ENCODE peak calls at places on chromosomes 2 and 18, in ten cellular contexts. P is prostate gland, W is IMR-90, Z is HCT116, A is uterus, L is HepG2, F is adrenal gland, K is lower leg skin, Y is GM12878, H is thyroid gland. O is an unnamed sample.

GRCh38 chr2:110114801-110115200 is 821 bp downstream of the MALL start:
- DNase-seq in P (no peak), F (no peak), K (no peak), Z (no peak), L (no peak), H (peak), Y (no peak), W (no peak), A (no peak), O (no peak)

GRCh38 chr2:55232863-55233657 is 572 bp downstream of the RPS27A start:
- DNase-seq in L (no peak), W (peak), K (no peak), H (peak), F (peak), P (no peak), Y (no peak), Z (no peak), A (peak), O (no peak)

GRCh38 chr2:214853906-214854305 is 44.4 kb upstream of the BARD1 start:
- DNase-seq in A (no peak), W (no peak), L (peak), H (no peak), Z (no peak), P (no peak), Y (no peak), F (no peak), K (no peak), O (no peak)

GRCh38 chr2:1593371-1594205 is 150.7 kb downstream of the PXDN start:
- DNase-seq in L (no peak), H (no peak), P (no peak), A (no peak), Y (no peak), Z (peak), W (peak), K (peak), F (no peak), O (peak)

GRCh38 chr2:85110991-85111560 is 22.1 kb upstream of the TCF7L1 start:
- DNase-seq in P (no peak), H (no peak), Y (no peak), F (no peak), L (no peak), K (no peak), A (no peak), W (peak), Z (no peak), O (no peak)

GRCh38 chr2:8437949-8438400 is 243.9 kb upstream of the ID2 start:
- DNase-seq in Z (no peak), W (no peak), H (no peak), F (no peak), L (no peak), K (peak), P (no peak), Y (no peak), A (no peak), O (no peak)

GRCh38 chr2:101420623-101421022 is 33.3 kb upstream of the CREG2 start:
- DNase-seq in A (no peak), Y (no peak), K (no peak), P (no peak), F (no peak), W (no peak), H (no peak), L (no peak), Z (no peak), O (no peak)

GRCh38 chr2:64792995-64793639 is 139.4 kb upstream of the SERTAD2 start:
- DNase-seq in K (no peak), F (no peak), W (peak), Y (no peak), Z (no peak), H (no peak), P (no peak), L (no peak), A (no peak), O (no peak)

GRCh38 chr2:27149575-27150405 is 986 bp downstream of the TCF23 start:
- DNase-seq in H (no peak), Y (no peak), F (no peak), W (no peak), Z (no peak), L (no peak), P (no peak), A (no peak), K (peak), O (no peak)

GRCh38 chr2:32427672-32428622 is 71.1 kb downstream of the BIRC6 start:
- DNase-seq in H (no peak), L (no peak), Z (no peak), W (no peak), Y (no peak), P (no peak), A (no peak), F (no peak), K (no peak), O (no peak)

GRCh38 chr2:204293884-204294535 is 251.3 kb upstream of the PARD3B start:
- DNase-seq in F (no peak), P (no peak), Z (no peak), Y (no peak), L (no peak), K (no peak), A (no peak), H (no peak), W (no peak), O (no peak)

GRCh38 chr2:173741715-173742114 is 223.5 kb downstream of the SP3 start:
- DNase-seq in A (no peak), P (no peak), H (peak), L (no peak), K (no peak), Y (no peak), F (no peak), W (no peak), Z (peak), O (no peak)

GRCh38 chr18:70036771-70037452 is 89.2 kb upstream of the CD226 start:
- DNase-seq in P (no peak), A (no peak), F (no peak), H (peak), K (no peak), W (no peak), Z (no peak), Y (peak), L (no peak), O (no peak)

GRCh38 chr18:11937874-11938478 is 29.9 kb upstream of the MPPE1 start:
- DNase-seq in H (peak), L (peak), W (peak), F (peak), P (peak), A (peak), K (peak), Y (peak), Z (peak), O (peak)

GRCh38 chr2:84197901-84198300 is 261.2 kb downstream of the SUCLG1 start:
- DNase-seq in F (no peak), H (no peak), P (no peak), K (no peak), Y (no peak), A (no peak), Z (no peak), W (no peak), L (no peak), O (no peak)

GRCh38 chr2:176479961-176480360 is 210.7 kb downstream of the MTX2 start:
- DNase-seq in K (no peak), L (no peak), P (no peak), F (no peak), W (no peak), A (no peak), Z (no peak), Y (no peak), H (no peak), O (no peak)

GRCh38 chr18:55280515-55280914 is 307.5 kb downstream of the TCF4 start:
- DNase-seq in K (no peak), Y (no peak), Z (no peak), F (no peak), H (no peak), W (peak), P (no peak), A (no peak), L (no peak), O (no peak)

GRCh38 chr2:12824771-12825363 is 108.1 kb downstream of the TRIB2 start:
- DNase-seq in P (no peak), W (no peak), Y (no peak), Z (no peak), K (peak), A (peak), L (no peak), F (peak), H (peak), O (no peak)

GRCh38 chr2:201786471-201786870 is 5.7 kb upstream of the ALS2 start:
- DNase-seq in W (peak), P (no peak), H (no peak), Y (no peak), F (no peak), Z (no peak), A (no peak), K (no peak), L (no peak), O (no peak)

GRCh38 chr2:32166115-32166549 is 468 bp downstream of the SLC30A6 start:
- DNase-seq in Z (no peak), P (no peak), F (no peak), W (no peak), K (no peak), L (no peak), Y (no peak), A (no peak), H (no peak), O (no peak)

GRCh38 chr2:38116762-38117161 is 40.8 kb upstream of the CYP1B1 start:
- DNase-seq in F (no peak), K (no peak), A (no peak), W (peak), Y (no peak), Z (no peak), L (no peak), H (no peak), P (no peak), O (peak)

GRCh38 chr2:25743132-25743830 is 69.9 kb upstream of the DTNB start:
- DNase-seq in P (no peak), W (no peak), H (no peak), F (no peak), A (no peak), Z (no peak), K (no peak), Y (peak), L (no peak), O (no peak)

GRCh38 chr2:222548997-222549396 is 106.9 kb downstream of the FARSB start:
- DNase-seq in L (no peak), Z (no peak), H (peak), Y (no peak), A (no peak), K (no peak), W (no peak), F (no peak), P (no peak), O (no peak)

GRCh38 chr2:10810175-10811161 is 2.1 kb downstream of the PDIA6 start:
- DNase-seq in P (no peak), L (no peak), Z (no peak), Y (peak), H (no peak), A (no peak), K (no peak), W (peak), F (no peak), O (no peak)

GRCh38 chr18:70640336-70640887 is 351.6 kb downstream of the SOCS6 start:
- DNase-seq in P (no peak), F (no peak), L (no peak), W (no peak), Z (no peak), Y (no peak), H (no peak), K (no peak), A (no peak), O (no peak)

GRCh38 chr2:222052934-222053367 is 245.8 kb downstream of the PAX3 start:
- DNase-seq in Z (peak), A (no peak), W (no peak), F (no peak), K (no peak), H (peak), Y (no peak), L (no peak), P (no peak), O (no peak)

GRCh38 chr2:218577482-218578220 is 9.0 kb downstream of the CNOT9 start:
- DNase-seq in L (no peak), A (no peak), H (no peak), Y (no peak), W (no peak), K (no peak), F (no peak), P (no peak), Z (no peak), O (no peak)

GRCh38 chr2:231780123-231780908 is 766 bp downstream of the PDE6D start:
- DNase-seq in P (no peak), K (peak), Y (no peak), W (peak), L (peak), H (no peak), A (peak), F (peak), Z (no peak), O (no peak)

GRCh38 chr2:152499921-152500320 is 164.9 kb downstream of the FMNL2 start:
- DNase-seq in K (no peak), Z (no peak), L (no peak), H (no peak), Y (no peak), W (peak), P (no peak), F (peak), A (no peak), O (no peak)

GRCh38 chr2:177689623-177690022 is 297.1 kb downstream of the AGPS start:
- DNase-seq in L (no peak), H (no peak), K (no peak), P (no peak), W (no peak), A (no peak), F (no peak), Y (no peak), Z (no peak), O (no peak)

GRCh38 chr2:63571291-63571690 is 17.0 kb downstream of the WDPCP start:
- DNase-seq in L (no peak), Y (no peak), Z (no peak), F (no peak), P (no peak), A (no peak), W (no peak), H (no peak), K (no peak), O (no peak)

GRCh38 chr18:48922801-48923730 is 27.7 kb downstream of the SMAD7 start:
- DNase-seq in F (peak), P (peak), L (no peak), H (no peak), Y (no peak), K (peak), Z (no peak), W (peak), A (peak), O (peak)

GRCh38 chr2:219079417-219079816 is 18.7 kb upstream of the IHH start:
- DNase-seq in L (no peak), K (no peak), Z (no peak), W (peak), H (peak), P (no peak), A (no peak), F (no peak), Y (no peak), O (no peak)

GRCh38 chr2:26847663-26848335 is at the start of gene DPYSL5:
- DNase-seq in L (no peak), Y (no peak), Z (peak), F (no peak), K (no peak), A (no peak), W (no peak), P (no peak), H (no peak), O (no peak)

GRCh38 chr2:224925822-224926124 is 116.5 kb downstream of the DOCK10 start:
- DNase-seq in F (no peak), W (peak), Z (no peak), P (no peak), Y (no peak), L (no peak), K (no peak), A (no peak), H (no peak), O (no peak)

DNA sequence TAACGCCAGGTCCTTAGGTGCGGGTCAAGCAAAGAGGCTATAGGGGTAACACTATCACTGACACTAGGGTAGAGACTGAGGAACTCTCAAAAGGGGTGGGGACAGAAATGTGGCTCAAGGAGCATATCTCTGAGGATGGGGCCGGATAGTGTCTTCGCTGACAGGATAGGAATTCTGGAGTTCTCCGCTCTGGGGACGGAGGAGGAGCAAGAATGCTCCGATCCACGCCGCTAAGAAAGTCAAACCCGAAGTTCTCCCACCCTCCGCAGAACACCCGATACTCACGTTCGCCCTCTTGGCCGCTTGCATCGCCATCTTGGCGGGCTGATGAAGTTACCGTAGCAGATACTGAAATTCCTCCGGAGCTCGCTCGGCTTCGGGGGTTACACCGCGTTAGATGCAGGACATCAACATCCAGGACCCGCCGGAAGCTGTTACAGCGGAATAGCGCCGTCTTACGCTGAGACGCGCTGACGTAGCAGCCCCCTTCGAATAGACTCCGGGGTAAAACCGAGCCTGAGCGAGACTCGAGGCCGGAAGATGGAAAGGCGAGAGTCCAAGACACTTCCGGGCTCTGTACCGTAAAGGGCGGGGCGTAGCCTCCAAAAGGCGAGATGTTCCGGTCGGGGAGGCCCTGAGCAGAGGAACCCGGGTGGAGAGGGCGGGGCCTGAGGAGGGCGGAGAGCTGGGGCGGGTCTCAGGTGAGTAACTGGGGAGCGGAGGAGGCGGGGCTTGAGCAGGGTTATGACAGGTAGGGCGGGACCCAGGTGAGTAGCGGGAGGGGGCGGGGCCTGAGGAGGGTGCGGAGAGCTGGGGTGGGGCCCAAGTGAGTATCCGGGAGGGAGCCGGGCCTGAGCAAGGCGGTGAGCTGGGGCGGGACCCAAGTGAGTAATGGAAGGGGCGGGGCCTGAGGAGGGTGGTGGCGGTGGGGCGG is at the start of gene SF3B6:
- DNase-seq in K (peak), P (peak), L (peak), H (peak), W (peak), F (peak), Z (peak), A (peak), Y (peak), O (peak)
- TF ChIP-seq POLR2A in K (peak), P (peak), L (peak), H (no peak), W (peak), F (peak), Z (peak), A (peak), Y (peak), O (peak)

GRCh38 chr18:26791676-26792075 is 73.8 kb downstream of the AQP4 start:
- DNase-seq in F (no peak), L (no peak), P (no peak), W (no peak), A (no peak), H (no peak), Y (no peak), K (no peak), Z (no peak), O (no peak)

GRCh38 chr18:26794210-26795101 is 71.1 kb downstream of the AQP4 start:
- DNase-seq in F (no peak), W (no peak), A (no peak), L (no peak), K (no peak), H (no peak), Y (no peak), Z (no peak), P (no peak), O (no peak)

DNA sequence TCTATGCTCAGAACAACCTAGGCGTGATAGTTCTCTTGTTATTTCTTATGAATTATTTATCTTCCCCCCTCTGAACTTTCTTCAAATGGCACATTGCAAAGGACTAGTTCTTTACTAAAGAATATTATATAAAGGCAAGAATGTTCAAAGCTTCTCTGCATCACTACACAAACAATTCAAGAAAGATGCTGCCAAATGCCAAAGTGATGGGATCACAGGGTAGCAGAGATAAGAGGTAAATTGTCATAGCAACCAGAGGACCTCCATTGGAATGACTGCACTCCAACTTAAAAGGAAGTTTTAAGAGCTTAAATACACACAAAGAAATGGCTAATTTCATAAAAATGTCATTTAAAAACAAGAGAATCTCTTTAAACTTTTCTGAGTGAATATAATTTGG is 72.8 kb downstream of the AQP4 start:
- DNase-seq in F (no peak), P (no peak), Y (no peak), W (peak), H (no peak), L (peak), A (no peak), K (no peak), Z (no peak), O (no peak)
- TF ChIP-seq POLR2A in F (no peak), P (no peak), Y (no peak), W (no peak), H (no peak), L (no peak), A (no peak), K (no peak), Z (no peak), O (no peak)

DNA sequence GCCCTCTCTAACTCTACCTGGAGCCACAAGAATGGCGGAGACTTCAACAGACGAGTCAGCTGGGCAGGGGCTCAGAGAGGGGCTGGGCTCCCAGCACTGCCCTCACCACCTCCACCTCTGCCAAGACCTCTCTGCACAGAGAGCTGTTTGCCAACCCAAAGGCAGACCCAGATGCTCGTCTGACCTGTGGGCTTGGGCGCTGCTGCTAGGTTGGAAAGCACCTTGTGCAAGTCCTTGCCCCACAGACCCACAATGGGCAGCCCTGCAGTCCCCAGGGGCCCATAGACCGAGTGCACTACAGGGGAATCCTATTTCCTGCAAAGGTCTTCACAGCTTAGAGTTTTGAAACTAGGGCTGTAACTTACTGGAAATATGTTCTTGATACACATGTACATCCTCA is 13.3 kb downstream of the ACKR3 start:
- DNase-seq in F (no peak), W (no peak), Z (no peak), Y (no peak), L (no peak), A (no peak), P (no peak), H (no peak), K (peak), O (no peak)
- TF ChIP-seq POLR2A in F (no peak), W (no peak), Z (no peak), Y (no peak), L (no peak), A (no peak), P (no peak), H (no peak), K (no peak), O (no peak)

GRCh38 chr2:232882085-232882484 is 12.0 kb downstream of the SNORC start:
- DNase-seq in Z (no peak), L (no peak), P (no peak), W (no peak), K (peak), F (no peak), A (no peak), Y (no peak), H (no peak), O (no peak)

GRCh38 chr2:232878855-232879617 is 9.0 kb downstream of the SNORC start:
- DNase-seq in A (no peak), L (no peak), H (no peak), Y (no peak), W (no peak), K (peak), F (no peak), P (no peak), Z (no peak), O (no peak)

GRCh38 chr2:232882505-232883115 is 12.5 kb downstream of the SNORC start:
- DNase-seq in K (peak), L (no peak), W (no peak), P (no peak), Y (no peak), F (no peak), A (no peak), Z (no peak), H (no peak), O (no peak)

GRCh38 chr2:232879618-232880494 is 9.8 kb downstream of the SNORC start:
- DNase-seq in H (no peak), A (no peak), F (no peak), W (no peak), Z (no peak), P (no peak), K (peak), Y (no peak), L (no peak), O (no peak)

GRCh38 chr2:232880764-232881351 is 10.8 kb downstream of the SNORC start:
- DNase-seq in Y (no peak), A (no peak), H (no peak), Z (no peak), W (no peak), P (no peak), F (no peak), L (no peak), K (peak), O (no peak)
- TF ChIP-seq POLR2A in Y (no peak), A (no peak), H (no peak), Z (no peak), W (no peak), P (no peak), F (no peak), L (no peak), K (no peak), O (no peak)

GRCh38 chr2:132589966-132590365 is 80.0 kb downstream of the LYPD1 start:
- DNase-seq in A (no peak), L (no peak), K (no peak), H (no peak), Z (no peak), W (no peak), F (no peak), P (no peak), Y (no peak), O (no peak)
- TF ChIP-seq POLR2A in A (no peak), L (no peak), K (no peak), H (no peak), Z (no peak), W (no peak), F (no peak), P (no peak), Y (no peak), O (no peak)